ENCODE peak calls at places on chromosomes 12 and 14, in six cellular contexts. K is ovary, O is sigmoid colon, Y is H1, F is A549, M is HepG2. J is an unnamed sample.

GRCh38 chr12:129186952-129187351 is 333.7 kb downstream of the GLT1D1 start:
- DNase-seq in K (no peak), Y (no peak), F (peak), M (no peak), O (no peak), J (no peak)

GRCh38 chr12:50257226-50258166 is 25.8 kb downstream of the LIMA1 start:
- DNase-seq in Y (no peak), O (no peak), F (peak), M (no peak), K (peak), J (no peak)

GRCh38 chr14:64757601-64758000 is 53.4 kb downstream of the PLEKHG3 start:
- DNase-seq in F (no peak), K (no peak), O (no peak), Y (no peak), M (no peak), J (no peak)

GRCh38 chr12:107399061-107399460 is 286.5 kb upstream of the PWP1 start:
- DNase-seq in K (no peak), O (no peak), M (no peak), F (no peak), Y (no peak), J (no peak)

GRCh38 chr12:84772281-84772680 is 140.3 kb downstream of the SLC6A15 start:
- DNase-seq in O (no peak), Y (no peak), M (no peak), F (no peak), K (no peak), J (no peak)

GRCh38 chr14:76937181-76938091 is 91.1 kb downstream of the IRF2BPL start:
- DNase-seq in K (peak), O (no peak), M (no peak), Y (no peak), F (no peak), J (no peak)

GRCh38 chr12:22105542-22105941 is 59.5 kb downstream of the CMAS start:
- DNase-seq in Y (no peak), O (no peak), K (no peak), F (no peak), M (no peak), J (no peak)

GRCh38 chr12:41424651-41425050 is 236.5 kb downstream of the PDZRN4 start:
- DNase-seq in M (no peak), O (no peak), Y (no peak), F (no peak), K (no peak), J (no peak)

GRCh38 chr14:75280831-75281690 is 2.4 kb downstream of the FOS start:
- DNase-seq in Y (no peak), M (no peak), F (peak), O (peak), K (peak), J (no peak)

GRCh38 chr12:108822458-108823205 is 34.8 kb downstream of the SSH1 start:
- DNase-seq in Y (no peak), M (no peak), K (no peak), F (no peak), O (no peak), J (no peak)

GRCh38 chr12:8508912-8509841 is 4.1 kb upstream of the CLEC4D start:
- DNase-seq in Y (no peak), F (no peak), K (no peak), M (no peak), O (no peak), J (no peak)

GRCh38 chr14:105841022-105842009 is 314.9 kb downstream of the TMEM121 start:
- DNase-seq in K (peak), F (no peak), O (no peak), Y (no peak), M (no peak), J (peak)

GRCh38 chr14:60970146-60970545 is 10.7 kb downstream of the TRMT5 start:
- DNase-seq in M (no peak), F (no peak), K (no peak), Y (no peak), O (no peak), J (no peak)

GRCh38 chr14:101004954-101005353 is 101.4 kb upstream of the RTL1 start:
- DNase-seq in F (no peak), O (peak), M (no peak), K (peak), Y (no peak), J (no peak)

GRCh38 chr12:45688188-45688587 is 41.3 kb upstream of the ARID2 start:
- DNase-seq in K (no peak), O (no peak), M (no peak), Y (no peak), F (no peak), J (no peak)

GRCh38 chr14:97697772-97698171 is 900.6 kb downstream of the VRK1 start:
- DNase-seq in K (no peak), M (no peak), F (no peak), Y (no peak), O (no peak), J (no peak)

GRCh38 chr12:94879542-94879941 is 124.0 kb downstream of the NDUFA12 start:
- DNase-seq in O (no peak), F (no peak), Y (no peak), K (no peak), M (peak), J (no peak)

GRCh38 chr12:51320695-51321320 is 3.2 kb downstream of the BIN2 start:
- DNase-seq in K (no peak), F (peak), M (no peak), Y (no peak), O (no peak), J (no peak)

GRCh38 chr14:52400846-52401245 is 86.7 kb downstream of the PTGER2 start:
- DNase-seq in Y (no peak), K (no peak), O (no peak), F (no peak), M (no peak), J (no peak)
- TF ChIP-seq EP300 in Y (no peak), K (no peak), O (no peak), F (no peak), M (no peak), J (no peak)

GRCh38 chr12:47905313-47905730 is 528 bp upstream of the VDR start:
- DNase-seq in Y (peak), F (no peak), O (peak), K (peak), M (no peak), J (peak)
- TF ChIP-seq CTCF in Y (peak), F (peak), O (peak), K (peak), M (peak), J (peak)

GRCh38 chr12:17928708-17929366 is 161.2 kb downstream of the RERGL start:
- DNase-seq in F (peak), M (peak), O (no peak), Y (peak), K (no peak), J (no peak)
- TF ChIP-seq EP300 in F (no peak), M (no peak), O (no peak), Y (no peak), K (no peak), J (no peak)

GRCh38 chr14:80546056-80546854 is 335.0 kb upstream of the DIO2 start:
- DNase-seq in M (no peak), Y (no peak), F (no peak), K (no peak), O (no peak), J (no peak)
- TF ChIP-seq CTCF in M (no peak), Y (no peak), F (no peak), K (no peak), O (no peak), J (no peak)

DNA sequence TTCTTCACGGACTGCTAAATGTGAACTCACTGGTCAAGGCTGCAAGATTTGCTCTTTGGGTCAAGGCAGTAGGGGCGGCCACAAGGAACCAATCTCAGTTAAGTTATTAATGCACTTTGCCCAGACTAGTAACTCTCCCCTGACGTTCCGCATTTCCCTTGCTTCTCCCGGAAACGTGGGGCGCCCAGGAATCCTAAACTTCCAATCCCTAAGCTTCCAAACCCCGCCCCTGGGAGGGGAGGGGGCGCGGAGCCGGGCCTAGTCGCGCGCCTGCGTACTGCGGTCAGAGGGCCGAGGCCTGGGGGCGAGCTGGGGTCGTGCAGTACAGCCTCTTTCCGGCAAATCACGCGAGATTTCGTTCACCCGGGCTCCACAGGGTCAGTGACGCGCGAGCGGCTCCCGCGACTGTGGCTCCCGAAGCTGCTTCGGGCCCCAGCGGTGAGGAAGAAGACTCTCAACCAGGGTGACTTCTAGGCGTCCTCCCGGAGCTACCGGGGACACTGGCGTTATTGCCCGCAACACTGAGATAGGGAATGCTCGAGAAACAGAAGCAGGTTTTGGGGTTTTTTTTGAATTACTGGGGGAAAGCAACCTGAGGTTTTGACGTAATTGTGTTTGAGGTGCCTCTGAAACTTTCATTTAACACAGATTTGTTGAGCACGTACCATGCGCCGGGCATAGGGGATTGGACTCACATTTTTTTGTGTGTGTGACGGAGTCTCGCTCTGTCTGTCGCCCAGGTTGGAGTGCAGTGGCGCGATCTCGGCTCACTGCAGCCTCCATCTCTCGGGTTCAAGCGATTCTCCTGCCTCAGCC is at the start of gene PTGR2:
- DNase-seq in F (peak), O (peak), M (peak), K (peak), Y (peak), J (peak)
- TF ChIP-seq EP300 in F (no peak), O (no peak), M (no peak), K (no peak), Y (no peak), J (no peak)

GRCh38 chr12:96824838-96825236 is 82.2 kb upstream of the NEDD1 start:
- DNase-seq in O (no peak), K (no peak), F (no peak), M (no peak), Y (no peak), J (no peak)
- TF ChIP-seq CTCF in O (no peak), K (no peak), F (no peak), M (no peak), Y (no peak), J (no peak)

DNA sequence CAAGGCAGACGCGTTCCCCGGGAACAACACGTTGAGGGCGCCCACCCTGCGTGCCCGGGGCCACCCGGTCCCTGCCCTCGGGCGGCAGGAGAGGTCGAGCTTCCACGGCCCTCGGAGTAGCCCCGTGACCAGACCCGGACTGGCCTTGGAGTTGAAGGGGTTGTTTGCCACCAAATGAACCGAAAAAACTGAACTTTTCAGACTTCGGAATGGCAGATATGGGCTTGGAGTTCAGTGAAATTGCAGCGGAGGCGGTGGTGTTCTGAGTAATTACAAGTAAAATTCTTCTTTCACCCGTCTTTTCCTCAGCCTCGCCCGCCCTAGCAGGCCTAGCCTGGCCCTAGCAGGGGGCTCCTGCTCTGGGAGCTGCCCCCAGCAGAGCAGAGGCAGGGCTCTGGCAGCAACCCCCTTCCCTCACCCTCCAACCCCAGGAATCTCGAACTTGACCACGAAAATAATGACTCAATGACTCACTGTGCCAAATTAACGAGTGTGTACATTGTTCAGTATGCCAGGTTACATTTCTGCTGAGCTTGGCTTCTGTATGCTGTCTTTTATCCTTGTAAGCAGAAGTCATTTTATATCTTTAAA is 1.1 kb downstream of the PAPLN start:
- DNase-seq in O (peak), M (peak), F (no peak), K (no peak), Y (no peak), J (no peak)
- TF ChIP-seq EP300 in O (no peak), M (no peak), F (no peak), K (no peak), Y (no peak), J (no peak)

DNA sequence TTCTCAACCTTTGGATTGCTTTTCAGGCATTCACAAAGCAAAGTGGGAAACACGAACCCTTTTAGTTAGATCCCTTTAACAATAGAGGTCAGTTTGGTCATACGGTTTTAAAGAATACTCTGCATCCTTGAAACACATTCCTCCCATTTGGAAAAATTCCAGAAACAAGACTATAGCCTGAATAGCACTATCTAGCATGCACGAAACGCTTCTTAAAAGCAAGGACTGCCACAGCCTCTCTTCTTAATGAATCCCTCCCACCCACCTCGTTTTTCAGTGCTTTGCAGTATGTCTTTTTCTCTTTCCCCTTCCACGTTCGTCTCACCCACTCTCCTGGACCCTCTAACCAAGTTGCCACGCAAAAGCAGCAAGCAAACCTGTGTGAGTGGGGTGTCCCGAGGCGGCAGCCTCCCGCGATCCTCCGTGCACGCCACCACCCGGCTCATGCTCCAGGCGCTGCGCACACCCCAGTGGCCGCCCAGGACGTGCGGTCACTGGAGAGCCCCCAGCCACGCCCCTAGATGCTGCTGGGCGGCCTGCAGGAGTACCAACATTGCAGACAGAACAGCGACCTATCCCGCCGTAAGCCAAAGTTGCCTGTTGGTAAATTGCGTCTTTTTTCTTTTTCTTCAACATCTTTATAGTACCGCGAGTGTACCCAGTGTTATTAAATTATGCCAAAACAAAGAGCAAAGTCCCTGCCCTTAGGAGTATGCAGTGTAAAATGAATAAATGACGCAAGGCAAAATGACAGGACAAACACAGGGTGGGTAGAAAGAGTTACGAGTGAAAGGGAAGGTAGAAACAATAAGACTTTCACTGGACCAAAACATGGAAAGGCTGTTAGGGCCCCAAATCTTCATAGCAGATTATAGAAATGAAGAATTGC is at the start of gene SLC38A4:
- DNase-seq in M (peak), Y (no peak), K (no peak), F (no peak), O (no peak), J (peak)
- TF ChIP-seq CTCF in M (peak), Y (peak), K (no peak), F (no peak), O (no peak), J (no peak)

DNA sequence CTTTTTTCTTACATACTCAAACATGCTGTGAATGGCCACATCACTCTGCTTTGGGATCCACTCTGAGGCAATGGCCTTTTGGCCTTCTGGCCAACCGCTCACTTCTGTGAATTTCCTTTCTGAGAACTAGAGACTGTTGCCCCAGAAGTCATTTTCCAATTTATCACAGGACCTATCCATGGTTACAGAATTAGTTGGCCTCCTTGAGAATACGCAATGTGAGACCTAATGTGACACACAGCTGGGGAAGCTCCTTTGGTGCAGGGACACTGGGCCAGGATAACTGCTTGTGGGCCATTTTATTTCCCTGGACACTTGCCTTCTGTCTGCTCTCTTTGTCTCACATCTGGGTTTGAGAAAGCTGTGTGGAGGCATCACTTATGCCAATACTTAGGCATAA is 50.6 kb downstream of the IGF1 start:
- DNase-seq in M (no peak), F (no peak), Y (no peak), K (no peak), O (peak), J (no peak)
- TF ChIP-seq EP300 in M (no peak), F (no peak), Y (no peak), K (no peak), O (no peak), J (no peak)